ENCODE peak calls at places on chromosomes 11 and 22, in six cellular contexts. One of them, this sample, is unnamed.

GRCh38 chr11:113474362-113475159 is 637 bp downstream of the DRD2 start:
- DNase-seq in cardiac fibroblast: peak
- DNase-seq in brain microvascular endothelial cell: peak
- DNase-seq in RPMI8226: peak
- DNase-seq in CD8-positive, alpha-beta memory T cell: peak
- DNase-seq in GM10248: peak
- DNase-seq in this sample: no peak

GRCh38 chr11:12016246-12016645 is 7.8 kb upstream of the DKK3 start:
- DNase-seq in cardiac fibroblast: no peak
- DNase-seq in brain microvascular endothelial cell: no peak
- DNase-seq in RPMI8226: no peak
- DNase-seq in CD8-positive, alpha-beta memory T cell: no peak
- DNase-seq in GM10248: no peak
- DNase-seq in this sample: no peak

GRCh38 chr11:22920939-22921565 is 60.8 kb upstream of the CCDC179 start:
- DNase-seq in cardiac fibroblast: peak
- DNase-seq in brain microvascular endothelial cell: peak
- DNase-seq in RPMI8226: peak
- DNase-seq in CD8-positive, alpha-beta memory T cell: no peak
- DNase-seq in GM10248: peak
- DNase-seq in this sample: no peak

GRCh38 chr11:64489831-64490441 is 101.1 kb upstream of the SLC22A12 start:
- DNase-seq in cardiac fibroblast: peak
- DNase-seq in brain microvascular endothelial cell: peak
- DNase-seq in RPMI8226: peak
- DNase-seq in CD8-positive, alpha-beta memory T cell: no peak
- DNase-seq in GM10248: peak
- DNase-seq in this sample: no peak

GRCh38 chr11:83002047-83002446 is 69.7 kb downstream of the RAB30 start:
- DNase-seq in cardiac fibroblast: peak
- DNase-seq in brain microvascular endothelial cell: peak
- DNase-seq in RPMI8226: no peak
- DNase-seq in CD8-positive, alpha-beta memory T cell: no peak
- DNase-seq in GM10248: no peak
- DNase-seq in this sample: no peak

GRCh38 chr22:26558246-26558895 is 31.6 kb downstream of the TPST2 start:
- DNase-seq in cardiac fibroblast: peak
- DNase-seq in brain microvascular endothelial cell: peak
- DNase-seq in RPMI8226: no peak
- DNase-seq in CD8-positive, alpha-beta memory T cell: no peak
- DNase-seq in GM10248: no peak
- DNase-seq in this sample: no peak

GRCh38 chr22:44550666-44551491 is 52.8 kb upstream of the RTL6 start:
- DNase-seq in cardiac fibroblast: peak
- DNase-seq in brain microvascular endothelial cell: peak
- DNase-seq in RPMI8226: peak
- DNase-seq in CD8-positive, alpha-beta memory T cell: no peak
- DNase-seq in GM10248: peak
- DNase-seq in this sample: no peak

GRCh38 chr11:28284206-28284605 is 176.0 kb downstream of the METTL15 start:
- DNase-seq in cardiac fibroblast: no peak
- DNase-seq in brain microvascular endothelial cell: no peak
- DNase-seq in RPMI8226: no peak
- DNase-seq in CD8-positive, alpha-beta memory T cell: no peak
- DNase-seq in GM10248: no peak
- DNase-seq in this sample: no peak

GRCh38 chr11:32531528-32531927 is 52.1 kb upstream of the EIF3M start:
- DNase-seq in cardiac fibroblast: peak
- DNase-seq in brain microvascular endothelial cell: no peak
- DNase-seq in RPMI8226: no peak
- DNase-seq in CD8-positive, alpha-beta memory T cell: no peak
- DNase-seq in GM10248: no peak
- DNase-seq in this sample: no peak

GRCh38 chr11:17564687-17565042 is 17.6 kb downstream of the OTOG start:
- DNase-seq in cardiac fibroblast: no peak
- DNase-seq in brain microvascular endothelial cell: no peak
- DNase-seq in RPMI8226: no peak
- DNase-seq in CD8-positive, alpha-beta memory T cell: no peak
- DNase-seq in GM10248: no peak
- DNase-seq in this sample: no peak

GRCh38 chr11:31958086-31958735 is 132.7 kb upstream of the RCN1 start:
- DNase-seq in cardiac fibroblast: peak
- DNase-seq in brain microvascular endothelial cell: peak
- DNase-seq in RPMI8226: peak
- DNase-seq in CD8-positive, alpha-beta memory T cell: peak
- DNase-seq in GM10248: peak
- DNase-seq in this sample: peak

GRCh38 chr22:37334859-37335818 is 52.8 kb downstream of the CYTH4 start:
- DNase-seq in cardiac fibroblast: no peak
- DNase-seq in brain microvascular endothelial cell: no peak
- DNase-seq in RPMI8226: no peak
- DNase-seq in CD8-positive, alpha-beta memory T cell: no peak
- DNase-seq in GM10248: no peak
- DNase-seq in this sample: no peak

GRCh38 chr11:107370390-107370789 is 87.2 kb downstream of the CWF19L2 start:
- DNase-seq in cardiac fibroblast: peak
- DNase-seq in brain microvascular endothelial cell: no peak
- DNase-seq in RPMI8226: no peak
- DNase-seq in CD8-positive, alpha-beta memory T cell: no peak
- DNase-seq in GM10248: no peak
- DNase-seq in this sample: no peak

GRCh38 chr11:66674964-66675602 is 2.6 kb downstream of the RBM4B start:
- DNase-seq in cardiac fibroblast: no peak
- DNase-seq in brain microvascular endothelial cell: no peak
- DNase-seq in RPMI8226: no peak
- DNase-seq in CD8-positive, alpha-beta memory T cell: no peak
- DNase-seq in GM10248: no peak
- DNase-seq in this sample: no peak

GRCh38 chr11:119663279-119663678 is 65.7 kb downstream of the NECTIN1 start:
- DNase-seq in cardiac fibroblast: no peak
- DNase-seq in brain microvascular endothelial cell: no peak
- DNase-seq in RPMI8226: no peak
- DNase-seq in CD8-positive, alpha-beta memory T cell: no peak
- DNase-seq in GM10248: no peak
- DNase-seq in this sample: no peak

GRCh38 chr11:130725417-130726233 is 190.7 kb downstream of the SNX19 start:
- DNase-seq in cardiac fibroblast: no peak
- DNase-seq in brain microvascular endothelial cell: no peak
- DNase-seq in RPMI8226: peak
- DNase-seq in CD8-positive, alpha-beta memory T cell: no peak
- DNase-seq in GM10248: no peak
- DNase-seq in this sample: no peak

GRCh38 chr22:41914611-41915034 is 251 bp downstream of the SHISA8 start:
- DNase-seq in cardiac fibroblast: no peak
- DNase-seq in brain microvascular endothelial cell: no peak
- DNase-seq in RPMI8226: no peak
- DNase-seq in CD8-positive, alpha-beta memory T cell: no peak
- DNase-seq in GM10248: no peak
- DNase-seq in this sample: no peak